ENCODE peak calls at places on chromosomes 16 and 17, in eight cellular contexts. E is choroid plexus epithelial cell, D is H9, V is mucosa of descending colon, G is stomach, A is ovary, P is psoas muscle, R is hepatocyte. U is an unnamed sample.

GRCh38 chr16:1983544-1984346 is at the start of gene GFER:
- DNase-seq in E (peak; percentile 93), V (peak; percentile 93), D (peak; percentile 95), R (peak; percentile 96), A (peak; percentile 89), P (peak; percentile 95), G (peak; percentile 91), U (peak; percentile 95)

GRCh38 chr17:76318586-76318985 is 10.5 kb upstream of the QRICH2 start:
- DNase-seq in G (no peak), P (no peak), V (no peak), E (peak; percentile 47), A (no peak), R (no peak), D (no peak), U (no peak)

GRCh38 chr17:28899212-28899815 is 1.8 kb upstream of the FLOT2 start:
- DNase-seq in R (no peak), D (no peak), A (no peak), V (no peak), E (no peak), G (no peak), P (no peak), U (no peak)

GRCh38 chr17:80952291-80952690 is 39.4 kb upstream of the CHMP6 start:
- DNase-seq in R (no peak), V (no peak), G (no peak), E (no peak), D (no peak), A (no peak), P (peak; percentile 47), U (no peak)

GRCh38 chr17:73151888-73152633 is 12.7 kb upstream of the SSTR2 start:
- DNase-seq in A (no peak), E (no peak), G (no peak), R (no peak), P (no peak), D (no peak), V (no peak), U (no peak)

GRCh38 chr17:9364837-9365430 is 210.7 kb downstream of the STX8 start:
- DNase-seq in E (no peak), G (no peak), R (no peak), A (no peak), V (no peak), P (no peak), D (no peak), U (no peak)

GRCh38 chr17:63848834-63849689 is 6.6 kb upstream of the SMARCD2 start:
- DNase-seq in G (peak; percentile 94), R (peak; percentile 94), P (peak; percentile 98), A (peak; percentile 96), D (peak; percentile 99), V (peak; percentile 94), E (peak; percentile 93), U (peak; percentile 66)

GRCh38 chr17:80204626-80205468 is 15.3 kb downstream of the SGSH start:
- DNase-seq in R (no peak), E (no peak), D (peak; percentile 36), G (no peak), V (no peak), P (no peak), A (no peak), U (no peak)

GRCh38 chr17:8038954-8039610 is at the start of gene ALOX15B:
- DNase-seq in P (no peak), G (peak; percentile 46), E (no peak), V (peak; percentile 67), D (peak; percentile 81), A (no peak), R (peak; percentile 48), U (no peak)

GRCh38 chr17:50213026-50214015 is 11.9 kb upstream of the COL1A1 start:
- DNase-seq in V (no peak), P (no peak), A (peak; percentile 31), D (peak; percentile 86), R (peak; percentile 22), E (no peak), G (peak; percentile 10), U (no peak)

GRCh38 chr16:66003196-66003595 is 363.3 kb upstream of the CDH5 start:
- DNase-seq in A (no peak), R (peak; percentile 7), G (no peak), D (no peak), P (no peak), E (no peak), V (no peak), U (no peak)

GRCh38 chr16:56549744-56550385 is 15.0 kb upstream of the MT4 start:
- DNase-seq in G (no peak), V (no peak), E (peak; percentile 15), D (no peak), R (no peak), A (no peak), P (no peak), U (no peak)

GRCh38 chr17:18093616-18094408 is 6.1 kb downstream of the DRG2 start:
- DNase-seq in V (no peak), R (peak; percentile 76), A (peak; percentile 59), G (no peak), P (peak; percentile 92), E (peak; percentile 92), D (peak; percentile 63), U (no peak)

GRCh38 chr17:48102700-48103378 is 1.6 kb upstream of the CBX1 start:
- DNase-seq in D (no peak), G (no peak), A (no peak), P (no peak), E (no peak), V (no peak), R (no peak), U (no peak)

GRCh38 chr17:62869885-62870580 is 61.9 kb upstream of the MARCHF10 start:
- DNase-seq in V (no peak), D (peak; percentile 82), R (peak; percentile 69), P (no peak), G (no peak), A (no peak), E (peak; percentile 89), U (peak; percentile 32)

GRCh38 chr17:67018429-67019125 is 25.8 kb upstream of the CACNG1 start:
- DNase-seq in P (no peak), D (no peak), V (no peak), R (peak; percentile 18), E (no peak), A (no peak), G (no peak), U (no peak)

GRCh38 chr17:67015001-67015400 is 29.4 kb upstream of the CACNG1 start:
- DNase-seq in D (no peak), V (no peak), E (no peak), R (no peak), P (no peak), G (no peak), A (no peak), U (no peak)

GRCh38 chr17:67017895-67018294 is 26.5 kb upstream of the CACNG1 start:
- DNase-seq in G (no peak), V (no peak), A (no peak), D (no peak), E (no peak), R (no peak), P (no peak), U (no peak)

GRCh38 chr17:67013891-67014290 is 30.5 kb upstream of the CACNG1 start:
- DNase-seq in G (no peak), R (no peak), P (no peak), A (no peak), D (no peak), V (no peak), E (no peak), U (no peak)

GRCh38 chr17:67016039-67016762 is 28.2 kb upstream of the CACNG1 start:
- DNase-seq in D (peak; percentile 95), E (no peak), A (no peak), V (no peak), R (no peak), G (no peak), P (no peak), U (no peak)
- TF ChIP-seq CTCF in D (peak; percentile 71), E (no peak), A (no peak), V (no peak), R (no peak), G (no peak), P (no peak), U (no peak)

DNA sequence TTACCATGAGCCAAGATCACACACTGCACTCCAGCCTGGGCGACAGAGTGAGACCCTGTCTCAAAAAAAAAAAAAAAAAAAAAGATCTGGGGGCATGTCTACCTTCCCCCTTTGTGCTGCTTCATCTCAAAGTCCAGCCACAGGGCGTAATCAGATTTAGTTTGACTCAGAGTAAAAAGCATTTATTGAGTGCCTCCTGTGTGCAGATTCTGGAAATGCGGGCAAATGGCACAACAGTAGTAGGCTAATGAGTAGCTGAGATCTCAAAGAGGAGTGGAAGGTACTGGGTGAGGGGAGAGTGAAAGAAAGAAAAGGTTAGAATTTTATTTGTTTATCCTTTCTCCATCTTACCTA is 9.1 kb upstream of the NR1D1 start:
- DNase-seq in V (no peak), D (no peak), G (no peak), R (no peak), E (no peak), P (no peak), A (no peak), U (no peak)
- TF ChIP-seq CTCF in V (no peak), D (peak; percentile 28), G (no peak), R (peak; percentile 22), E (peak; percentile 31), P (no peak), A (peak; percentile 10), U (peak; percentile 37)

DNA sequence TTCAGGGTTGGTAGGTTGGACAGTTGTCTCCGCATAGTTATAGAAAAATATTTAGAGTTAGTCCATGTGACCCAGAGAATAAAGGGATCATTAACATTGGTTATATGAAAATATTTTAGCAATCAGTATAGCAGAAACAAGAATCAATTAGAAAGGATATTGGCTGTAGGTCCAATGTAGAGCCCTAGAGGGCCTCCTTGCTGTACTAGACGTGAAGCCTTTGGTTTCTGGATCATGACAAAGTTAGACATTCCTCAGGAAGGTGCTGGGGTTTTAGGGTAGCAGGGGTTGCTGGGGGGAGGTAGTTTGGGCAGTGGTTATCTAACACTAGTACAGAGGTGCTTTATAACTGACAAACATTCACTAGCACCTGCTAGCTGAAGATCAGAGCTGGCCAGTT is 31.6 kb upstream of the ANKFN1 start:
- DNase-seq in A (no peak), E (peak; percentile 17), G (no peak), D (no peak), V (no peak), R (no peak), P (no peak), U (no peak)
- TF ChIP-seq CTCF in A (no peak), E (peak; percentile 44), G (no peak), D (peak; percentile 60), V (no peak), R (peak; percentile 36), P (no peak), U (peak; percentile 40)

GRCh38 chr17:60315650-60316049 is 76.3 kb downstream of the USP32 start:
- DNase-seq in G (no peak), D (no peak), E (peak; percentile 25), P (no peak), V (no peak), R (no peak), A (no peak), U (no peak)
- TF ChIP-seq CTCF in G (no peak), D (peak; percentile 51), E (peak; percentile 32), P (no peak), V (no peak), R (no peak), A (no peak), U (peak; percentile 22)

U was measured in neural crest cell.